ENCODE peak calls at places on chromosomes 7 and 10, in six cellular contexts. J is CD8-positive, alpha-beta memory T cell; Z is LoVo; M is occipital lobe; A is hypothalamus; U is foreskin melanocyte. Q is an unnamed sample.

GRCh38 chr10:119859422-119860258 is 13.0 kb downstream of the MCMBP start:
- DNase-seq in Z (peak), M (no peak), J (no peak), A (no peak), U (no peak), Q (no peak)

GRCh38 chr10:103917326-103918052 is 495 bp downstream of the STN1 start:
- DNase-seq in M (peak), Z (peak), J (no peak), A (no peak), U (no peak), Q (no peak)

GRCh38 chr7:51111256-51111655 is 205.4 kb downstream of the COBL start:
- DNase-seq in A (no peak), U (no peak), Z (no peak), J (no peak), M (no peak), Q (no peak)

GRCh38 chr7:19747740-19748339 is 25.6 kb downstream of the TMEM196 start:
- DNase-seq in Z (peak), J (no peak), U (no peak), M (no peak), A (no peak), Q (no peak)

GRCh38 chr10:28180654-28181053 is 122.2 kb downstream of the MPP7 start:
- DNase-seq in Z (no peak), U (no peak), A (no peak), M (no peak), J (no peak), Q (no peak)

GRCh38 chr7:136883046-136883445 is 14.6 kb downstream of the CHRM2 start:
- DNase-seq in J (no peak), A (no peak), U (no peak), Z (no peak), M (no peak), Q (no peak)

GRCh38 chr10:61978965-61979364 is 77.5 kb downstream of the ARID5B start:
- DNase-seq in U (no peak), A (no peak), J (no peak), M (no peak), Z (no peak), Q (no peak)

GRCh38 chr10:133440633-133441285 is 13.0 kb upstream of the SCART1 start:
- DNase-seq in U (no peak), J (no peak), Z (no peak), A (no peak), M (no peak), Q (no peak)

GRCh38 chr7:36985866-36986402 is 261.6 kb upstream of the AOAH start:
- DNase-seq in M (peak), A (no peak), J (no peak), U (no peak), Z (no peak), Q (peak)

GRCh38 chr10:89540550-89540949 is 5.2 kb upstream of the SLC16A12 start:
- DNase-seq in U (no peak), M (no peak), A (no peak), Z (no peak), J (no peak), Q (no peak)

GRCh38 chr7:35649711-35650110 is 45.2 kb downstream of the HERPUD2 start:
- DNase-seq in M (no peak), J (no peak), Z (no peak), A (no peak), U (no peak), Q (no peak)

GRCh38 chr7:79093421-79093820 is 360.0 kb downstream of the MAGI2 start:
- DNase-seq in J (no peak), M (no peak), A (no peak), U (no peak), Z (no peak), Q (no peak)

GRCh38 chr7:69256634-69257081 is 341.6 kb upstream of the AUTS2 start:
- DNase-seq in U (no peak), A (no peak), Z (no peak), J (no peak), M (peak), Q (no peak)

GRCh38 chr7:50818324-50818723 is 35.6 kb upstream of the GRB10 start:
- DNase-seq in Z (no peak), M (no peak), J (no peak), A (no peak), U (no peak), Q (no peak)

GRCh38 chr7:105015631-105015965 is 1.6 kb downstream of the KMT2E start:
- DNase-seq in M (no peak), Z (peak), J (peak), A (no peak), U (no peak), Q (no peak)

GRCh38 chr10:44902838-44903545 is 8.1 kb upstream of the TMEM72 start:
- DNase-seq in M (no peak), A (no peak), Z (no peak), U (peak), J (no peak), Q (no peak)

GRCh38 chr7:134648456-134648855 is 1.8 kb downstream of the BPGM start:
- DNase-seq in U (no peak), M (no peak), A (no peak), Z (no peak), J (no peak), Q (no peak)

GRCh38 chr7:33459340-33459751 is 330.0 kb downstream of the BBS9 start:
- DNase-seq in A (no peak), J (no peak), Z (peak), U (peak), M (no peak), Q (peak)

GRCh38 chr7:36287371-36288241 is 102.1 kb upstream of the ANLN start:
- DNase-seq in M (peak), Z (peak), U (no peak), J (no peak), A (no peak), Q (no peak)

GRCh38 chr7:105876964-105877601 is 684 bp upstream of the ATXN7L1 start:
- DNase-seq in Z (peak), U (no peak), J (no peak), A (peak), M (no peak), Q (no peak)

GRCh38 chr10:13338337-13339128 is 9.6 kb downstream of the SEPHS1 start:
- DNase-seq in Z (no peak), A (no peak), J (no peak), U (no peak), M (no peak), Q (no peak)

GRCh38 chr7:76352193-76352592 is 6.6 kb downstream of the YWHAG start:
- DNase-seq in Z (no peak), U (no peak), A (no peak), M (peak), J (no peak), Q (no peak)

GRCh38 chr7:1087952-1088920 is at the start of gene GPER1:
- DNase-seq in U (no peak), J (no peak), M (no peak), Z (peak), A (no peak), Q (no peak)

GRCh38 chr7:7924303-7924702 is 44.3 kb upstream of the GLCCI1 start:
- DNase-seq in M (no peak), J (no peak), U (no peak), A (no peak), Z (no peak), Q (no peak)

GRCh38 chr10:74993649-74994048 is 117.8 kb upstream of the SAMD8 start:
- DNase-seq in Z (no peak), U (no peak), A (no peak), J (no peak), M (no peak), Q (no peak)

GRCh38 chr7:132030161-132030568 is 473.7 kb upstream of the PODXL start:
- DNase-seq in Z (no peak), J (no peak), M (no peak), A (peak), U (no peak), Q (no peak)

GRCh38 chr7:36119005-36119711 is 33.9 kb upstream of the EEPD1 start:
- DNase-seq in A (no peak), Z (no peak), J (no peak), U (no peak), M (no peak), Q (no peak)

GRCh38 chr10:122703483-122704448 is 4.1 kb upstream of the C10orf120 start:
- DNase-seq in J (peak), Z (peak), U (peak), A (peak), M (peak), Q (peak)

GRCh38 chr10:122617476-122618270 is 57.1 kb downstream of the DMBT1 start:
- DNase-seq in M (no peak), A (no peak), U (no peak), J (no peak), Z (no peak), Q (no peak)

GRCh38 chr10:98536551-98536950 is 89.8 kb upstream of the HPS1 start:
- DNase-seq in U (no peak), J (no peak), A (no peak), Z (no peak), M (no peak), Q (no peak)

GRCh38 chr7:121020652-121021051 is 32.1 kb downstream of the CPED1 start:
- DNase-seq in A (no peak), Z (no peak), J (no peak), M (no peak), U (no peak), Q (no peak)

GRCh38 chr10:16809074-16809718 is 8.0 kb downstream of the RSU1 start:
- DNase-seq in J (no peak), Z (no peak), U (peak), A (no peak), M (peak), Q (no peak)

GRCh38 chr7:127920787-127921438 is 110.3 kb downstream of the LRRC4 start:
- DNase-seq in U (peak), M (no peak), J (no peak), A (no peak), Z (no peak), Q (no peak)

GRCh38 chr7:76353744-76354143 is 5.0 kb downstream of the YWHAG start:
- DNase-seq in Z (no peak), U (no peak), J (no peak), A (no peak), M (no peak), Q (no peak)

GRCh38 chr7:28674359-28674782 is 262.1 kb downstream of the CREB5 start:
- DNase-seq in J (no peak), U (no peak), M (no peak), A (no peak), Z (peak), Q (no peak)

GRCh38 chr10:86968994-86969355 is 693 bp downstream of the ADIRF start:
- DNase-seq in M (no peak), A (no peak), U (no peak), J (no peak), Z (no peak), Q (no peak)

GRCh38 chr7:76220185-76221057 is 18.7 kb downstream of the SRRM3 start:
- DNase-seq in M (peak), J (no peak), U (peak), Z (peak), A (peak), Q (peak)

GRCh38 chr10:34046651-34047050 is 712.2 kb upstream of the NRP1 start:
- DNase-seq in J (no peak), Z (no peak), M (no peak), U (no peak), A (no peak), Q (no peak)

Q was measured in nucleus accumbens.